ENCODE peak calls at places on chromosomes 6 and 20, in five cellular contexts. C is cardiac muscle cell, Q is transverse colon, B is upper lobe of left lung, A is brain microvascular endothelial cell. N is an unnamed sample.

GRCh38 chr20:8790442-8791074 is 278.3 kb upstream of the PLCB4 start:
- DNase-seq in B (no peak), Q (peak), C (peak), A (peak), N (peak)

GRCh38 chr6:12992770-12993169 is 276.2 kb downstream of the PHACTR1 start:
- DNase-seq in B (no peak), C (no peak), A (no peak), Q (no peak), N (no peak)

GRCh38 chr6:47034919-47035318 is 7.2 kb downstream of the ADGRF1 start:
- DNase-seq in A (peak), C (peak), Q (no peak), B (peak), N (peak)

GRCh38 chr6:110528051-110528929 is 51.9 kb upstream of the SLC22A16 start:
- DNase-seq in B (peak), Q (peak), A (peak), C (peak), N (peak)

GRCh38 chr20:55153321-55153720 is 677.9 kb downstream of the DOK5 start:
- DNase-seq in B (no peak), Q (no peak), A (no peak), C (no peak), N (no peak)

GRCh38 chr6:107066697-107067659 is 39.0 kb downstream of the MTRES1 start:
- DNase-seq in Q (no peak), A (no peak), C (peak), B (no peak), N (no peak)

GRCh38 chr6:150622941-150623874 is 23.5 kb downstream of the PLEKHG1 start:
- DNase-seq in B (no peak), C (no peak), Q (no peak), A (no peak), N (no peak)

GRCh38 chr20:50303573-50304500 is 113.2 kb downstream of the CEBPB start:
- DNase-seq in Q (peak), C (peak), B (peak), A (peak), N (peak)

GRCh38 chr6:31660224-31660997 is at the start of gene C6orf47:
- DNase-seq in A (peak), Q (peak), B (peak), C (peak), N (peak)

GRCh38 chr6:157092736-157093135 is 230.6 kb downstream of the TMEM242 start:
- DNase-seq in A (peak), Q (no peak), C (peak), B (peak), N (no peak)

GRCh38 chr6:149311293-149311692 is 6.2 kb upstream of the TAB2 start:
- DNase-seq in B (no peak), A (no peak), Q (no peak), C (no peak), N (no peak)

GRCh38 chr6:153001767-153002612 is 519 bp downstream of the MTRF1L start:
- DNase-seq in Q (peak), C (no peak), B (no peak), A (no peak), N (no peak)

GRCh38 chr20:62885808-62886708 is 24.4 kb upstream of the TCFL5 start:
- DNase-seq in C (no peak), A (no peak), B (no peak), Q (peak), N (peak)

GRCh38 chr20:62723351-62723750 is 14.7 kb downstream of the NTSR1 start:
- DNase-seq in B (no peak), Q (peak), A (no peak), C (no peak), N (peak)

DNA sequence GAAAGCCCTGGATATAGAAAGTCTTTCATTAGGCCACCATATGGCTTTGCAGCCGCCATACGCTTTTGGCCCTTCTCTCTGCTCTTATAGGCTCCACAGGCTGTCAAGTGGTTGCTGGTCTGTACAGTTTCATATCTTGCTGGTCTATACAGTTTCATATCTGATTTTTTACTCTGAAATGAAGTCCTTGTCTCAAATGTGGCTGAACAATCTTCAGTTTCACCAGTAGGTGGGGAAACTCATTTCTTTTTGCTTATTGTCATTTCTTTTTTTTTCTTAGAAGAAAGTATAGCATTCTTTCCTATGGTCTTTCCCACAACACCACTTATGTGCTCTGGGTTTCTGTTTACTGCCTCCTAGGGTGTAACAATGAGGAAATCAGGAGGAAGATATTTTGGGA is 771.4 kb upstream of the MMS22L start:
- DNase-seq in Q (no peak), B (no peak), A (no peak), C (no peak), N (no peak)
- TF ChIP-seq CTCF in Q (no peak), B (no peak), A (peak), C (no peak), N (no peak)

DNA sequence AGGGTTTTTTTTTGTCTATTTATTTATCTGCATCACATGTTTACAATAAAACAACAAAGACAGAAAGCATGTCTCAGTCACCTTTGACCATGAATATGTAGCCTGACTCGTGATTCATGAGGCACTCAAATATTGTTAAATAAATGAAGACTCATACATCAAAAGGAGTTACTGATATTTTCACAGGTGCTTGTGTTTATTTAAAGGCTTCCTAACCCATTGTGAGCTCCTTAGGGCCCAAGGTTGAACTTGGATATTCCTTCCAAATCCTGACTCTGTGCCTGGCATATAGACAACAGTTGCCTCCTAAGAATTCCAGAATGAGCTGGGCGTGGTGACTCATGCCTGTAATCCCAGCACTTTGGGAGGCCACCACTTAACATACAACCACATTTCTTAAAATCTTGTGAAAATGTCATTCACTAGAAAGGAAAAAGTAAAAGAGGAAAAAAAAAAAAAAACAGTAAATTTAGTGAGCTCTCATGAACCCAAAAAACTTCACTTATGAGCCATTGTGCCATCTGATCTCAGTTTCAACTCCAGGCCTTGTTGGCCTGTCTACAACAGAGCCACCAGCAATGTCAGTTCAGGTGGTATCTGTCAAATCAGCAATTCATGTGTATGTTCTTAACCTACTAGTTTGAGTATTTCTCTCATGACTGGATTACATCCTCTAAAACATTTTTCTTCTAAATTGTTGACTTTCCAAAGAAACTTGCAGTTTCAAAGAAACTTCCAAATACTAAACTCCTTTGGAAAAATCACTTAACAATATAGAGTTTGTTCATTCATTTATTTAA is 162.7 kb upstream of the MARCKS start:
- DNase-seq in C (peak), A (no peak), B (no peak), Q (no peak), N (no peak)
- H3K27ac ChIP-seq in C (no peak), A (no peak), B (no peak), Q (no peak), N (peak)

DNA sequence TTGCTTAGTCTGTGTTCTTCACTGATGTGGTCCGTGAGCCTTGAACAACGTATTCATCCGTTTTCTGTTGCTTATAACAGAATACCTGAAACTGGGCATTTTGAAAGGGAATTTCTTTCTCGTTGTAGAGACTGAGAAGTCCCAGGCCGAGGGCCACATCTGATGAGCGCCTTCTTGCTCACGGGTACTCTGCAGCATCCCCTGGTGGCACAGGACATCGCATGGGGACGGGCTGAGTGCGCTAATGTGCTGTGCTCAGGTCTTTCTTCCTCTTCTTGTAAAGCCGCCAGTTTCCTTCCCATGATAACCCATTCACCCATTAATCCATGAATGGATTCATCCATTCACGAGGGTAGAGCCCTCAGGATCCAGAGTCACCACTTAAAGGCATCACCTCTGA is 161.0 kb downstream of the NFATC2 start:
- DNase-seq in Q (no peak), A (no peak), C (no peak), B (no peak), N (no peak)
- TF ChIP-seq CTCF in Q (no peak), A (no peak), C (no peak), B (no peak), N (no peak)

DNA sequence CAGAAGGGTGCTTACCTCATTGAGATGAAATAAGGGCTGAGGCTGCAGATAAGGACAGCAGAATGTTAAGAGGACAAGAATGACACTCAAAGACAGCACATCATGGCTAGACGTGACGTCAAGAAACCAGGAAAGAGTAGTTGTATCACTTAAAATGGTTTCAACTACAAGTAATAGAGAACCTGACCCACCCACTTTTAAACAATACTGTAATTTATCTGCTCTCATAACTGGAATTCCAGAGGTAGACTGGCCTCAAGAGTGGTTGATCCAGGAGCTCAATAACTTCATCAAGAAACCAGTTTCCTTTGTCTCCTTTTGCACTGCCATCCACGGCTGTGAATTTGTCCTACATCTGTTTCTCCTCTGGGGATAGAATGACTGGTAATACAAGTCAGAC is 187.1 kb downstream of the EYA4 start:
- DNase-seq in B (no peak), A (peak), C (no peak), Q (no peak), N (no peak)
- H3K27ac ChIP-seq in B (no peak), A (no peak), C (no peak), Q (no peak), N (no peak)

DNA sequence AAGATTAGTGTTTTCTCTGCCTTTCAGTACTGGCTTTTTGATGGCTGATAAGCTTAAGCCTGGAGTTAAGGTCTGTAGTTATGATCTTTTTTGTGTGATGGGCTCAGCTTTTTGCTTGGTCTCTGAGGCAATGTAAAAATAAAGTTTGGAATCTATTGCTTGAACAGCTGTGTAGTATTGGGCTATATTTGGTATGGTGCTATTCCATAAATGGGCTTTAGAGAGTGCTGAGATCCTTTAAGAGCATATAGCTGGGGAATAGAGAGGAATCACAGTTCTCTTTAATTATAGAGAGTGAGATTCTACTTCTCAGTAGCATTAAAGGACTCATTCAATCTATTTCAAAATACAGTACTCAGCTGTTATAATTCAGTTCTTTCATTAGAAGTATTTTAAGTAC is 40.8 kb downstream of the ZNF451 start:
- DNase-seq in B (no peak), Q (no peak), A (no peak), C (no peak), N (no peak)
- TF ChIP-seq CTCF in B (no peak), Q (no peak), A (no peak), C (no peak), N (no peak)

GRCh38 chr20:682123-682522 is 6.5 kb upstream of the SCRT2 start:
- DNase-seq in A (no peak), C (no peak), B (no peak), Q (no peak), N (no peak)
- H3K27ac ChIP-seq in A (no peak), C (no peak), B (no peak), Q (no peak), N (no peak)